ENCODE peak calls at places on chromosomes 5 and 9, in eight cellular contexts. One of them, this sample, is unnamed.

GRCh38 chr5:68046445-68046844 is 169.1 kb upstream of the PIK3R1 start:
- DNase-seq in anterior cingulate cortex: no peak
- DNase-seq in mesothelial cell of epicardium: no peak
- DNase-seq in B cell: no peak
- DNase-seq in NCI-H460: peak
- DNase-seq in substantia nigra: no peak
- DNase-seq in renal cortical epithelial cell: peak
- DNase-seq in AG04449: peak
- DNase-seq in this sample: peak

GRCh38 chr5:148558892-148559291 is 95.4 kb downstream of the HTR4 start:
- DNase-seq in anterior cingulate cortex: no peak
- DNase-seq in mesothelial cell of epicardium: no peak
- DNase-seq in B cell: no peak
- DNase-seq in NCI-H460: no peak
- DNase-seq in substantia nigra: no peak
- DNase-seq in renal cortical epithelial cell: no peak
- DNase-seq in AG04449: no peak
- DNase-seq in this sample: no peak

GRCh38 chr5:144566747-144567415 is 396.2 kb downstream of the KCTD16 start:
- DNase-seq in anterior cingulate cortex: no peak
- DNase-seq in mesothelial cell of epicardium: no peak
- DNase-seq in B cell: no peak
- DNase-seq in NCI-H460: no peak
- DNase-seq in substantia nigra: no peak
- DNase-seq in renal cortical epithelial cell: peak
- DNase-seq in AG04449: no peak
- DNase-seq in this sample: no peak

GRCh38 chr9:37509536-37509935 is 23.8 kb downstream of the POLR1E start:
- DNase-seq in anterior cingulate cortex: no peak
- DNase-seq in mesothelial cell of epicardium: no peak
- DNase-seq in B cell: no peak
- DNase-seq in NCI-H460: no peak
- DNase-seq in substantia nigra: no peak
- DNase-seq in renal cortical epithelial cell: no peak
- DNase-seq in AG04449: no peak
- DNase-seq in this sample: no peak

GRCh38 chr5:76270214-76270613 is 132.9 kb upstream of the IQGAP2 start:
- DNase-seq in anterior cingulate cortex: no peak
- DNase-seq in mesothelial cell of epicardium: no peak
- DNase-seq in B cell: no peak
- DNase-seq in NCI-H460: no peak
- DNase-seq in substantia nigra: no peak
- DNase-seq in renal cortical epithelial cell: peak
- DNase-seq in AG04449: no peak
- DNase-seq in this sample: no peak

GRCh38 chr9:70256123-70256551 is 2.6 kb upstream of the SMC5 start:
- DNase-seq in anterior cingulate cortex: no peak
- DNase-seq in mesothelial cell of epicardium: no peak
- DNase-seq in B cell: no peak
- DNase-seq in NCI-H460: no peak
- DNase-seq in substantia nigra: no peak
- DNase-seq in renal cortical epithelial cell: peak
- DNase-seq in AG04449: no peak
- DNase-seq in this sample: no peak

GRCh38 chr5:39697891-39698290 is 273.1 kb upstream of the DAB2 start:
- DNase-seq in anterior cingulate cortex: no peak
- DNase-seq in mesothelial cell of epicardium: no peak
- DNase-seq in B cell: no peak
- DNase-seq in NCI-H460: no peak
- DNase-seq in substantia nigra: no peak
- DNase-seq in renal cortical epithelial cell: peak
- DNase-seq in AG04449: no peak
- DNase-seq in this sample: no peak

GRCh38 chr5:154815684-154816247 is 34.6 kb downstream of the FAXDC2 start:
- DNase-seq in anterior cingulate cortex: no peak
- DNase-seq in mesothelial cell of epicardium: no peak
- DNase-seq in B cell: no peak
- DNase-seq in NCI-H460: no peak
- DNase-seq in substantia nigra: no peak
- DNase-seq in renal cortical epithelial cell: no peak
- DNase-seq in AG04449: no peak
- DNase-seq in this sample: no peak

GRCh38 chr9:132157347-132158116 is 4.3 kb upstream of the NTNG2 start:
- DNase-seq in anterior cingulate cortex: no peak
- DNase-seq in mesothelial cell of epicardium: no peak
- DNase-seq in B cell: no peak
- DNase-seq in NCI-H460: no peak
- DNase-seq in substantia nigra: no peak
- DNase-seq in renal cortical epithelial cell: no peak
- DNase-seq in AG04449: no peak
- DNase-seq in this sample: no peak

GRCh38 chr9:137007816-137008270 is 11.5 kb upstream of the CLIC3 start:
- DNase-seq in anterior cingulate cortex: no peak
- DNase-seq in mesothelial cell of epicardium: no peak
- DNase-seq in B cell: no peak
- DNase-seq in NCI-H460: no peak
- DNase-seq in substantia nigra: no peak
- DNase-seq in renal cortical epithelial cell: no peak
- DNase-seq in AG04449: no peak
- DNase-seq in this sample: no peak

GRCh38 chr9:89022902-89023301 is 31.6 kb downstream of the S1PR3 start:
- DNase-seq in anterior cingulate cortex: no peak
- DNase-seq in mesothelial cell of epicardium: no peak
- DNase-seq in B cell: no peak
- DNase-seq in NCI-H460: no peak
- DNase-seq in substantia nigra: no peak
- DNase-seq in renal cortical epithelial cell: peak
- DNase-seq in AG04449: no peak
- DNase-seq in this sample: no peak

This sample was measured in LoVo.